ENCODE peak calls at places on chromosomes 3 and 15, in five cellular contexts. Z, K, Q, S and X are unnamed samples.

GRCh38 chr3:160134964-160135363 is 90.3 kb upstream of the C3orf80 start:
- DNase-seq in Z (peak), K (no peak), Q (peak), S (no peak), X (no peak)

GRCh38 chr3:150577854-150578253 is 25.3 kb upstream of the SELENOT start:
- DNase-seq in Z (no peak), K (no peak), Q (no peak), S (no peak), X (no peak)

GRCh38 chr3:123281929-123282328 is 80.2 kb downstream of the SEC22A start:
- DNase-seq in Z (no peak), K (no peak), Q (no peak), S (no peak), X (no peak)

GRCh38 chr3:105845488-105845887 is 23.3 kb downstream of the CBLB start:
- DNase-seq in Z (no peak), K (no peak), Q (no peak), S (no peak), X (no peak)

GRCh38 chr15:65731926-65732325 is 60.2 kb downstream of the DENND4A start:
- DNase-seq in Z (no peak), K (no peak), Q (no peak), S (no peak), X (no peak)

GRCh38 chr3:79954756-79955155 is 187.0 kb upstream of the ROBO1 start:
- DNase-seq in Z (no peak), K (no peak), Q (no peak), S (no peak), X (no peak)

GRCh38 chr15:71565636-71566160 is 244.7 kb upstream of the NR2E3 start:
- DNase-seq in Z (no peak), K (no peak), Q (no peak), S (no peak), X (no peak)

GRCh38 chr15:47834093-47834492 is 116.8 kb downstream of the SEMA6D start:
- DNase-seq in Z (no peak), K (no peak), Q (no peak), S (no peak), X (no peak)

GRCh38 chr15:69755571-69756310 is 303.1 kb downstream of the RPLP1 start:
- DNase-seq in Z (peak), K (no peak), Q (no peak), S (no peak), X (peak)

GRCh38 chr3:188212308-188212969 is 58.5 kb downstream of the LPP start:
- DNase-seq in Z (peak), K (no peak), Q (no peak), S (no peak), X (no peak)

GRCh38 chr3:33749546-33750215 is 31.6 kb upstream of the CLASP2 start:
- DNase-seq in Z (peak), K (no peak), Q (peak), S (no peak), X (no peak)

GRCh38 chr3:117645561-117646242 is 936.1 kb downstream of the TUSC7 start:
- DNase-seq in Z (no peak), K (no peak), Q (no peak), S (no peak), X (no peak)

GRCh38 chr15:83372434-83372873 is 74.7 kb upstream of the SH3GL3 start:
- DNase-seq in Z (peak), K (no peak), Q (peak), S (no peak), X (no peak)